ENCODE peak calls at places on chromosomes 6 and 20, in four cellular contexts. A, O, G and N are unnamed samples.

GRCh38 chr20:57162253-57162652 is 104.2 kb downstream of the BMP7 start:
- DNase-seq in G (no peak), O (no peak), A (no peak), N (peak; percentile 48)

GRCh38 chr6:129754750-129755149 is 44.8 kb upstream of the ARHGAP18 start:
- DNase-seq in A (no peak), O (no peak), G (no peak), N (no peak)

GRCh38 chr20:45934046-45934586 is 367 bp upstream of the PCIF1 start:
- DNase-seq in G (no peak), A (peak; percentile 37), O (peak; percentile 68), N (peak; percentile 90)

GRCh38 chr6:100283288-100283687 is 181.4 kb downstream of the SIM1 start:
- DNase-seq in G (no peak), O (peak; percentile 38), A (no peak), N (no peak)

GRCh38 chr20:58227391-58228102 is 906 bp downstream of the ANKRD60 start:
- DNase-seq in A (no peak), G (no peak), O (no peak), N (peak; percentile 43)

GRCh38 chr6:124780621-124781020 is 181.6 kb upstream of the RNF217 start:
- DNase-seq in G (no peak), O (no peak), A (no peak), N (no peak)

GRCh38 chr6:115706324-115706723 is 354.4 kb downstream of the FRK start:
- DNase-seq in O (no peak), A (no peak), G (no peak), N (no peak)

GRCh38 chr6:29200767-29201662 is 30.3 kb downstream of the OR2J2 start:
- DNase-seq in A (no peak), G (no peak), O (no peak), N (no peak)

GRCh38 chr6:33787954-33788693 is 806 bp downstream of the LEMD2 start:
- DNase-seq in G (peak; percentile 27), A (peak; percentile 35), O (peak; percentile 80), N (peak; percentile 95)

GRCh38 chr6:52663120-52663934 is 7.6 kb upstream of the TMEM14A start:
- DNase-seq in O (peak; percentile 56), G (peak; percentile 66), A (no peak), N (peak; percentile 75)

GRCh38 chr6:93621400-93621799 is 202.0 kb upstream of the EPHA7 start:
- DNase-seq in G (no peak), A (no peak), O (no peak), N (no peak)

GRCh38 chr20:35474504-35474903 is 19.1 kb downstream of the CEP250 start:
- DNase-seq in O (no peak), A (no peak), G (no peak), N (no peak)

GRCh38 chr20:19947611-19948264 is 69.4 kb upstream of the NAA20 start:
- DNase-seq in A (no peak), G (peak; percentile 40), O (peak; percentile 36), N (no peak)

GRCh38 chr6:47057830-47058540 is 15.9 kb upstream of the ADGRF1 start:
- DNase-seq in G (no peak), A (no peak), O (no peak), N (no peak)

GRCh38 chr20:53655909-53656652 is 62.4 kb upstream of the ZNF217 start:
- DNase-seq in O (no peak), G (no peak), A (no peak), N (no peak)

GRCh38 chr6:129590408-129591022 is 119.5 kb downstream of the ARHGAP18 start:
- DNase-seq in A (no peak), O (no peak), G (no peak), N (no peak)

GRCh38 chr20:49384437-49385434 is 97.7 kb downstream of the KCNB1 start:
- DNase-seq in O (peak; percentile 87), G (no peak), A (peak; percentile 50), N (peak; percentile 83)

GRCh38 chr20:49385471-49385870 is 97.0 kb downstream of the KCNB1 start:
- DNase-seq in A (no peak), G (no peak), O (peak; percentile 46), N (no peak)

GRCh38 chr20:49379338-49379737 is 101.5 kb upstream of the ZNFX1 start:
- DNase-seq in G (no peak), A (no peak), O (no peak), N (no peak)

GRCh38 chr20:49380245-49380875 is 102.1 kb downstream of the KCNB1 start:
- DNase-seq in G (no peak), O (no peak), A (no peak), N (no peak)

GRCh38 chr20:49381558-49382493 is 100.6 kb downstream of the KCNB1 start:
- DNase-seq in A (peak; percentile 73), G (no peak), O (no peak), N (peak; percentile 96)
- TF ChIP-seq EP300 in A (no peak), G (no peak), O (no peak), N (no peak)

GRCh38 chr20:61598586-61598985 is 346.5 kb downstream of the CDH4 start:
- DNase-seq in O (no peak), G (no peak), A (no peak), N (no peak)
- H3K9me3 ChIP-seq in O (no peaks in the 10 kb centered on the region), G (peaks cover 4% of the 10 kb centered on the region), A (no peaks in the 10 kb centered on the region), N (peaks cover 18% of the 10 kb centered on the region)

GRCh38 chr6:134016558-134016814 is 35.9 kb downstream of the SLC2A12 start:
- DNase-seq in O (no peak), A (no peak), G (no peak), N (no peak)
- H3K4me1 ChIP-seq in O (peaks cover 16% of the 10 kb centered on the region), A (no peaks in the 10 kb centered on the region), G (no peaks in the 10 kb centered on the region), N (peaks cover 31% of the 10 kb centered on the region)

DNA sequence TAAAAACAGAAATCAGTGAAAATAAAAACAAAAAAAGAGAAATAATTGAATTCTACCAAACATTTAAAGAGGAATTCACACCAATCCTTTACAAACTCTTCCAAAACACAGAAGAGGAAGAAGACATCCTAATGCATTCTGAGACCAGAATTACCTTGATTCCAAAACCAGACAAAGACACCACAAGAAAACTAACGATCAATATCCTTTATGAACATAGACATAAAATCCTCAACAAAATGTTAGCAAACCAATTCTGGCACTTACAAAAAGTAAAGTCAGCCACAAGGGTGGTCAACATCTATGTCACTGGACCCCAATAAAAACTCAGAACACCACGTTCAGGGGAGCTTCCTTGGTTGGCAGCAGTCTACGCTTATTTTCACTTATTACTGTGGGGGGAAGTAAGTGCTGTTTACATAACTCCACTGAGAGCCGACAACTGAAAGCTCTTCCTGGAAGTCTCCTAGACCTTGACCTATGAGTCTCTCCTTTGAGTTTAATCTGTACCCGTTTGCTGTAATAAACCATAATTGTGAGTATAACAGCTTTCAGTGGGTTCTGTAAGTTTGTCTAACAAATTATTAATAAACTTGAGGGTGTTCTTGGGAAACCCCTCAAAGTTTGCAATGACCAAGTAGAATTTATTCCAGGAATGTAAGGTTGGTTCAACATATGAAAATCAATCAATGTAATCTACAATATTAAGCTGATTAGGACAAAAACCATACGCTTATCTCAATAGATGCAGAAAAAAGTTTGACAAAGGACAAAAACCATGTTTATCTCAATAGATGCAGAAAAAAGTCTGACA is 24.5 kb downstream of the GZF1 start:
- DNase-seq in O (no peak), G (no peak), A (no peak), N (no peak)
- TF ChIP-seq EP300 in O (no peak), G (no peak), A (no peak), N (no peak)

GRCh38 chr6:66161546-66162108 is 454.6 kb upstream of the EYS start:
- DNase-seq in A (no peak), G (no peak), O (no peak), N (no peak)
- H3K9me3 ChIP-seq in A (no peaks in the 10 kb centered on the region), G (no peaks in the 10 kb centered on the region), O (no peaks in the 10 kb centered on the region), N (no peaks in the 10 kb centered on the region)

GRCh38 chr6:119443993-119444641 is 94.6 kb upstream of the MAN1A1 start:
- DNase-seq in A (no peak), G (no peak), O (no peak), N (no peak)
- H3K4me1 ChIP-seq in A (no peaks in the 10 kb centered on the region), G (peaks cover 46% of the 10 kb centered on the region), O (peaks cover 31% of the 10 kb centered on the region), N (peaks cover 13% of the 10 kb centered on the region)

GRCh38 chr6:87772597-87773530 is 70.8 kb upstream of the AKIRIN2 start:
- DNase-seq in A (no peak), G (no peak), O (no peak), N (no peak)
- TF ChIP-seq EP300 in A (no peak), G (no peak), O (no peak), N (no peak)

GRCh38 chr20:1526310-1526709 is 31.2 kb downstream of the SIRPD start:
- DNase-seq in G (no peak), O (no peak), A (no peak), N (no peak)
- H3K9me3 ChIP-seq in G (peaks cover 3% of the 10 kb centered on the region), O (no peaks in the 10 kb centered on the region), A (no peaks in the 10 kb centered on the region), N (no peaks in the 10 kb centered on the region)

DNA sequence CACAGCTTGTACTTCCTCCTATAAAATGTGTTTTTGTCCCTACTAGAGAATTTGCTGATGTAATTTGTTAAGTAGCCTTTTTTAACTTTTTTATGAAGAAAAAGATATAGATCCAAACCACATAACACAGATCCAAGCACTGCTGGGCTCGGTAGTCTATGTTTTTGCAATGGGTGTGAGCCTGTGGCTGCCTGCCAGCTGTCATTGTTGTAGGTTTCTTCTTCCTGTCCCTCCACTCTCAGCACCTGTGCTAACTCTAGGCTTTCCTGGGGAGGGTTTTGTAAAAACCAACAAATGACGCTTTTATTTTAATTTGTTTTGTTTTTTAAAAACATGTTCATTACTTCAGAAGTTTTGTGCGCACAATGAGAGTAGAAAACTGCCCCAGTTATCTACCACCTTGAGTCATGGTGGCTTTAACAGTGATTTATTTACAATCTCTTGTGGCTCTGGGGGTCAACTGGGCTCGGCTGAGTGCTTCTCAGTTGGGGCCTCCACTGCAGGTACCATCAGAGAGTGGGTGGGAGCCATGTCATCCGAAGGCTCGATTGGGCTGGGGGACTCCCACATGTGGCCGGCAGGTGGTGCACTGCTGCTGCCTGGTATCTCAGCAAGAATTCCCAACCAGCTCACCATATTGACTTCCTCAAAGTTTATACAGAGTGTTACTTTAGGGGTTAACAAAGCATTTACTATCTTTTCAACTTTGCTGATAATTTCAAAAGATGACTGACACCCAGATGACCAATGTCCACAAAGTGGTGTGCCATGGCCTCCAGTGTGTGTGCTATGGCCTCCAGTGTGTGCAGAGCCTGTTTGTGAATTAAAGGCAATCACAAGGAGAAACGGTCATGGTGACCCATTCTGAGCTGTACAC is 3.0 kb upstream of the CCR6 start:
- DNase-seq in G (no peak), A (no peak), O (peak; percentile 67), N (no peak)
- H3K4me1 ChIP-seq in G (peaks cover 69% of the 10 kb centered on the region), A (no peaks in the 10 kb centered on the region), O (no peaks in the 10 kb centered on the region), N (peaks cover 9% of the 10 kb centered on the region)

GRCh38 chr6:155200012-155200411 is 63.8 kb upstream of the CLDN20 start:
- DNase-seq in A (no peak), O (no peak), G (no peak), N (no peak)
- TF ChIP-seq EP300 in A (no peak), O (no peak), G (no peak), N (no peak)